ENCODE peak calls at places on chromosomes 12 and 14, in seven cellular contexts. A is ovary, E is uterus, M is HT1080, V is H54, Z is thyroid gland, H is lung. O is an unnamed sample.

GRCh38 chr14:35215110-35215872 is 76.9 kb upstream of the PSMA6 start:
- DNase-seq in M (peak; percentile 43), E (no peak), V (no peak), H (no peak), Z (no peak), A (no peak), O (peak; percentile 26)

GRCh38 chr12:115155665-115156645 is 472.0 kb upstream of the TBX3 start:
- DNase-seq in H (no peak), A (no peak), E (no peak), M (peak; percentile 99), V (peak; percentile 60), Z (no peak), O (peak; percentile 1)

GRCh38 chr14:102828201-102828600 is 51.0 kb downstream of the TRAF3 start:
- DNase-seq in V (no peak), Z (no peak), A (no peak), M (no peak), H (no peak), E (no peak), O (no peak)

GRCh38 chr14:80850197-80850814 is 91.2 kb downstream of the CEP128 start:
- DNase-seq in M (peak; percentile 3), V (no peak), A (no peak), E (no peak), Z (no peak), H (no peak), O (no peak)

GRCh38 chr14:79483472-79483871 is 727.8 kb downstream of the DIO2 start:
- DNase-seq in H (no peak), A (no peak), M (peak; percentile 95), E (no peak), Z (no peak), V (peak; percentile 0), O (no peak)

GRCh38 chr14:88468396-88468795 is 82.9 kb downstream of the SPATA7 start:
- DNase-seq in A (no peak), V (no peak), E (no peak), M (peak; percentile 8), Z (no peak), H (no peak), O (no peak)

GRCh38 chr12:27436029-27436428 is 10.5 kb upstream of the SMCO2 start:
- DNase-seq in V (no peak), M (peak; percentile 41), Z (no peak), A (no peak), E (no peak), H (no peak), O (no peak)

GRCh38 chr12:1013618-1014489 is 22.8 kb downstream of the ERC1 start:
- DNase-seq in V (no peak), A (no peak), H (no peak), E (no peak), Z (no peak), M (peak; percentile 87), O (peak; percentile 80)

O was measured in HS-27A.